ENCODE peak calls at places on chromosome X, in nine cellular contexts. Z is neural crest cell; I is prostate gland; M is GM13977; D is nephron progenitor cell; H is CD8-positive, alpha-beta memory T cell; S is immature natural killer cell; W is activated CD4-positive, alpha-beta memory T cell treated with anti-CD3 and anti-CD28 coated beads, Interleukin-2, amount 10 ng/mL, durations not matched to agents 7 days and 5 days; P is GM23248. T is an unnamed sample.

GRCh38 chrX:1535241-1536041 is 1.5 kb downstream of the P2RY8 start:
- DNase-seq in Z (no peak), I (no peak), M (no peak), D (no peak), H (peak), S (peak), W (peak), P (no peak), T (no peak)

GRCh38 chrX:37783284-37783683 is 3.4 kb downstream of the CYBB start:
- DNase-seq in Z (no peak), I (no peak), M (no peak), D (no peak), H (no peak), S (no peak), W (no peak), P (no peak), T (no peak)

GRCh38 chrX:136953867-136954787 is 73.6 kb upstream of the RBMX start:
- DNase-seq in Z (peak), I (peak), M (peak), D (peak), H (peak), S (peak), W (peak), P (peak), T (peak)

GRCh38 chrX:76126851-76127250 is 46.0 kb upstream of the PBDC1 start:
- DNase-seq in Z (no peak), I (no peak), M (no peak), D (no peak), H (no peak), S (no peak), W (no peak), P (no peak), T (no peak)

GRCh38 chrX:154542723-154543424 is 3.8 kb downstream of the G6PD start:
- DNase-seq in Z (no peak), I (no peak), M (no peak), D (no peak), H (no peak), S (no peak), W (no peak), P (no peak), T (no peak)

GRCh38 chrX:2682582-2683177 is 8.4 kb upstream of the CD99 start:
- DNase-seq in Z (no peak), I (no peak), M (no peak), D (no peak), H (no peak), S (no peak), W (no peak), P (no peak), T (no peak)

GRCh38 chrX:100648601-100649417 is 4.8 kb downstream of the SRPX2 start:
- DNase-seq in Z (no peak), I (no peak), M (no peak), D (no peak), H (no peak), S (no peak), W (no peak), P (peak), T (no peak)

GRCh38 chrX:133580630-133581029 is 165.3 kb upstream of the GPC4 start:
- DNase-seq in Z (no peak), I (no peak), M (no peak), D (no peak), H (no peak), S (no peak), W (no peak), P (peak), T (no peak)

GRCh38 chrX:82127228-82128123 is 925.6 kb downstream of the SH3BGRL start:
- DNase-seq in Z (no peak), I (no peak), M (peak), D (no peak), H (no peak), S (peak), W (no peak), P (no peak), T (no peak)

GRCh38 chrX:96407501-96407900 is 277.1 kb upstream of the DIAPH2 start:
- DNase-seq in Z (no peak), I (peak), M (no peak), D (no peak), H (no peak), S (no peak), W (no peak), P (peak), T (no peak)

GRCh38 chrX:106862972-106863688 is 40.0 kb downstream of the RIPPLY1 start:
- DNase-seq in Z (no peak), I (no peak), M (peak), D (peak), H (no peak), S (no peak), W (no peak), P (no peak), T (peak)

GRCh38 chrX:149630681-149631292 is 805 bp downstream of the TMEM185A start:
- DNase-seq in Z (no peak), I (no peak), M (no peak), D (no peak), H (no peak), S (no peak), W (no peak), P (peak), T (peak)

GRCh38 chrX:149903889-149904748 is 23.1 kb downstream of the MAGEA8 start:
- DNase-seq in Z (no peak), I (no peak), M (no peak), D (no peak), H (no peak), S (no peak), W (no peak), P (peak), T (no peak)

GRCh38 chrX:5054852-5055251 is 1173.8 kb downstream of the NLGN4X start:
- DNase-seq in Z (no peak), I (no peak), M (no peak), D (no peak), H (no peak), S (no peak), W (no peak), P (no peak), T (no peak)

GRCh38 chrX:93422693-93423092 is 250.7 kb downstream of the NAP1L3 start:
- DNase-seq in Z (peak), I (no peak), M (peak), D (peak), H (no peak), S (no peak), W (no peak), P (peak), T (peak)

GRCh38 chrX:17022205-17022604 is 75.7 kb downstream of the REPS2 start:
- DNase-seq in Z (no peak), I (no peak), M (no peak), D (no peak), H (no peak), S (no peak), W (no peak), P (peak), T (no peak)

GRCh38 chrX:38233891-38234807 is 13.5 kb upstream of the SRPX start:
- DNase-seq in Z (no peak), I (no peak), M (no peak), D (no peak), H (no peak), S (no peak), W (no peak), P (peak), T (peak)

GRCh38 chrX:136880003-136880451 is 498 bp downstream of the RBMX start:
- DNase-seq in Z (peak), I (peak), M (no peak), D (peak), H (peak), S (peak), W (peak), P (peak), T (peak)

GRCh38 chrX:119228506-119229290 is 7.4 kb upstream of the PGRMC1 start:
- DNase-seq in Z (no peak), I (no peak), M (no peak), D (no peak), H (no peak), S (no peak), W (no peak), P (peak), T (no peak)

GRCh38 chrX:70129811-70130210 is 3.4 kb upstream of the IGBP1 start:
- DNase-seq in Z (no peak), I (no peak), M (no peak), D (no peak), H (no peak), S (no peak), W (no peak), P (peak), T (peak)

GRCh38 chrX:627510-627964 is 3.1 kb upstream of the SHOX start:
- DNase-seq in Z (no peak), I (no peak), M (no peak), D (no peak), H (no peak), S (no peak), W (no peak), P (no peak), T (no peak)

GRCh38 chrX:117982702-117983392 is 133.8 kb downstream of the KLHL13 start:
- DNase-seq in Z (no peak), I (no peak), M (no peak), D (no peak), H (no peak), S (no peak), W (no peak), P (no peak), T (no peak)

GRCh38 chrX:16082470-16083085 is 40.8 kb upstream of the GRPR start:
- DNase-seq in Z (no peak), I (no peak), M (no peak), D (no peak), H (no peak), S (no peak), W (no peak), P (no peak), T (no peak)

GRCh38 chrX:68185161-68185560 is 248.1 kb downstream of the OPHN1 start:
- DNase-seq in Z (no peak), I (no peak), M (no peak), D (no peak), H (no peak), S (no peak), W (no peak), P (peak), T (no peak)

GRCh38 chrX:142977128-142977914 is 48.4 kb upstream of the SPANXN4 start:
- DNase-seq in Z (no peak), I (no peak), M (peak), D (no peak), H (no peak), S (no peak), W (no peak), P (no peak), T (no peak)

GRCh38 chrX:790031-790430 is 159.4 kb downstream of the SHOX start:
- DNase-seq in Z (no peak), I (no peak), M (no peak), D (peak), H (no peak), S (no peak), W (no peak), P (no peak), T (no peak)

GRCh38 chrX:153303276-153304262 is 18.0 kb downstream of the PNMA6F start:
- DNase-seq in Z (no peak), I (no peak), M (no peak), D (no peak), H (no peak), S (no peak), W (no peak), P (no peak), T (no peak)

GRCh38 chrX:154458116-154458953 is at the start of gene PLXNA3:
- DNase-seq in Z (peak), I (no peak), M (peak), D (peak), H (peak), S (peak), W (peak), P (peak), T (peak)

T was measured in SW480.